ENCODE peak calls at places on chromosomes 6 and 20, in nine cellular contexts. One of them, this sample, is unnamed.
A peak's percentile ranks its signal among the peaks of the same experiment; 100 is the strongest.

GRCh38 chr20:3843490-3843889 is 3.1 kb upstream of the MAVS start:
- DNase-seq in stimulated activated CD4-positive, alpha-beta T cell treated with anti-CD3 and anti-CD28 coated beads, Interleukin-1b, Interleukin-23, amount 100 ng/mL, for 1 hour: no peak
- DNase-seq in hippocampal formation: no peak
- DNase-seq in WTC11: no peak
- DNase-seq in HCEC 1CT: peak; percentile 93
- DNase-seq in uterus: no peak
- DNase-seq in mucosa of descending colon: no peak
- DNase-seq in T1000: peak; percentile 78
- DNase-seq in stimulated activated CD8-positive, alpha-beta memory T cell treated with anti-CD3 and anti-CD28 coated beads, Interleukin-12 subunit alpha, Interleukin-12 subunit beta, amount 100 ng/mL, for 4 hours: no peak
- DNase-seq in this sample: no peak

GRCh38 chr6:20237677-20238460 is 25.6 kb upstream of the MBOAT1 start:
- DNase-seq in stimulated activated CD4-positive, alpha-beta T cell treated with anti-CD3 and anti-CD28 coated beads, Interleukin-1b, Interleukin-23, amount 100 ng/mL, for 1 hour: no peak
- DNase-seq in hippocampal formation: no peak
- DNase-seq in WTC11: no peak
- DNase-seq in HCEC 1CT: no peak
- DNase-seq in uterus: no peak
- DNase-seq in mucosa of descending colon: no peak
- DNase-seq in T1000: no peak
- DNase-seq in stimulated activated CD8-positive, alpha-beta memory T cell treated with anti-CD3 and anti-CD28 coated beads, Interleukin-12 subunit alpha, Interleukin-12 subunit beta, amount 100 ng/mL, for 4 hours: no peak
- DNase-seq in this sample: no peak

GRCh38 chr20:3358676-3359340 is 48.7 kb downstream of the DNAAF9 start:
- DNase-seq in stimulated activated CD4-positive, alpha-beta T cell treated with anti-CD3 and anti-CD28 coated beads, Interleukin-1b, Interleukin-23, amount 100 ng/mL, for 1 hour: no peak
- DNase-seq in hippocampal formation: no peak
- DNase-seq in WTC11: no peak
- DNase-seq in HCEC 1CT: no peak
- DNase-seq in uterus: no peak
- DNase-seq in mucosa of descending colon: no peak
- DNase-seq in T1000: no peak
- DNase-seq in stimulated activated CD8-positive, alpha-beta memory T cell treated with anti-CD3 and anti-CD28 coated beads, Interleukin-12 subunit alpha, Interleukin-12 subunit beta, amount 100 ng/mL, for 4 hours: no peak
- DNase-seq in this sample: no peak

GRCh38 chr6:82160255-82160990 is 87.1 kb downstream of the IBTK start:
- DNase-seq in stimulated activated CD4-positive, alpha-beta T cell treated with anti-CD3 and anti-CD28 coated beads, Interleukin-1b, Interleukin-23, amount 100 ng/mL, for 1 hour: no peak
- DNase-seq in hippocampal formation: no peak
- DNase-seq in WTC11: no peak
- DNase-seq in HCEC 1CT: no peak
- DNase-seq in uterus: no peak
- DNase-seq in mucosa of descending colon: no peak
- DNase-seq in T1000: no peak
- DNase-seq in stimulated activated CD8-positive, alpha-beta memory T cell treated with anti-CD3 and anti-CD28 coated beads, Interleukin-12 subunit alpha, Interleukin-12 subunit beta, amount 100 ng/mL, for 4 hours: no peak
- DNase-seq in this sample: no peak

GRCh38 chr20:38855356-38855755 is 49.9 kb downstream of the PPP1R16B start:
- DNase-seq in stimulated activated CD4-positive, alpha-beta T cell treated with anti-CD3 and anti-CD28 coated beads, Interleukin-1b, Interleukin-23, amount 100 ng/mL, for 1 hour: no peak
- DNase-seq in hippocampal formation: no peak
- DNase-seq in WTC11: no peak
- DNase-seq in HCEC 1CT: peak; percentile 14
- DNase-seq in uterus: no peak
- DNase-seq in mucosa of descending colon: no peak
- DNase-seq in T1000: no peak
- DNase-seq in stimulated activated CD8-positive, alpha-beta memory T cell treated with anti-CD3 and anti-CD28 coated beads, Interleukin-12 subunit alpha, Interleukin-12 subunit beta, amount 100 ng/mL, for 4 hours: no peak
- DNase-seq in this sample: no peak

GRCh38 chr6:22350109-22350508 is 53.3 kb upstream of the PRL start:
- DNase-seq in stimulated activated CD4-positive, alpha-beta T cell treated with anti-CD3 and anti-CD28 coated beads, Interleukin-1b, Interleukin-23, amount 100 ng/mL, for 1 hour: no peak
- DNase-seq in hippocampal formation: no peak
- DNase-seq in WTC11: no peak
- DNase-seq in HCEC 1CT: no peak
- DNase-seq in uterus: no peak
- DNase-seq in mucosa of descending colon: no peak
- DNase-seq in T1000: no peak
- DNase-seq in stimulated activated CD8-positive, alpha-beta memory T cell treated with anti-CD3 and anti-CD28 coated beads, Interleukin-12 subunit alpha, Interleukin-12 subunit beta, amount 100 ng/mL, for 4 hours: no peak
- DNase-seq in this sample: no peak

GRCh38 chr20:39259010-39259803 is 297.1 kb downstream of the DHX35 start:
- DNase-seq in stimulated activated CD4-positive, alpha-beta T cell treated with anti-CD3 and anti-CD28 coated beads, Interleukin-1b, Interleukin-23, amount 100 ng/mL, for 1 hour: no peak
- DNase-seq in hippocampal formation: no peak
- DNase-seq in WTC11: no peak
- DNase-seq in HCEC 1CT: no peak
- DNase-seq in uterus: peak; percentile 37
- DNase-seq in mucosa of descending colon: no peak
- DNase-seq in T1000: no peak
- DNase-seq in stimulated activated CD8-positive, alpha-beta memory T cell treated with anti-CD3 and anti-CD28 coated beads, Interleukin-12 subunit alpha, Interleukin-12 subunit beta, amount 100 ng/mL, for 4 hours: no peak
- DNase-seq in this sample: peak; percentile 95

GRCh38 chr6:118813795-118814194 is 80.2 kb upstream of the ASF1A start:
- DNase-seq in stimulated activated CD4-positive, alpha-beta T cell treated with anti-CD3 and anti-CD28 coated beads, Interleukin-1b, Interleukin-23, amount 100 ng/mL, for 1 hour: no peak
- DNase-seq in hippocampal formation: no peak
- DNase-seq in WTC11: no peak
- DNase-seq in HCEC 1CT: peak; percentile 53
- DNase-seq in uterus: no peak
- DNase-seq in mucosa of descending colon: no peak
- DNase-seq in T1000: no peak
- DNase-seq in stimulated activated CD8-positive, alpha-beta memory T cell treated with anti-CD3 and anti-CD28 coated beads, Interleukin-12 subunit alpha, Interleukin-12 subunit beta, amount 100 ng/mL, for 4 hours: no peak
- DNase-seq in this sample: no peak

GRCh38 chr6:139433647-139434419 is 59.4 kb upstream of the CITED2 start:
- DNase-seq in stimulated activated CD4-positive, alpha-beta T cell treated with anti-CD3 and anti-CD28 coated beads, Interleukin-1b, Interleukin-23, amount 100 ng/mL, for 1 hour: no peak
- DNase-seq in hippocampal formation: no peak
- DNase-seq in WTC11: no peak
- DNase-seq in HCEC 1CT: peak; percentile 83
- DNase-seq in uterus: no peak
- DNase-seq in mucosa of descending colon: no peak
- DNase-seq in T1000: no peak
- DNase-seq in stimulated activated CD8-positive, alpha-beta memory T cell treated with anti-CD3 and anti-CD28 coated beads, Interleukin-12 subunit alpha, Interleukin-12 subunit beta, amount 100 ng/mL, for 4 hours: no peak
- DNase-seq in this sample: peak; percentile 72

GRCh38 chr6:10719386-10720228 is 3.3 kb upstream of the TMEM14C start:
- DNase-seq in stimulated activated CD4-positive, alpha-beta T cell treated with anti-CD3 and anti-CD28 coated beads, Interleukin-1b, Interleukin-23, amount 100 ng/mL, for 1 hour: no peak
- DNase-seq in hippocampal formation: no peak
- DNase-seq in WTC11: no peak
- DNase-seq in HCEC 1CT: peak; percentile 3
- DNase-seq in uterus: peak; percentile 23
- DNase-seq in mucosa of descending colon: peak; percentile 65
- DNase-seq in T1000: peak; percentile 42
- DNase-seq in stimulated activated CD8-positive, alpha-beta memory T cell treated with anti-CD3 and anti-CD28 coated beads, Interleukin-12 subunit alpha, Interleukin-12 subunit beta, amount 100 ng/mL, for 4 hours: no peak
- DNase-seq in this sample: no peak

GRCh38 chr20:10247440-10247839 is 28.8 kb downstream of the SNAP25 start:
- DNase-seq in stimulated activated CD4-positive, alpha-beta T cell treated with anti-CD3 and anti-CD28 coated beads, Interleukin-1b, Interleukin-23, amount 100 ng/mL, for 1 hour: no peak
- DNase-seq in hippocampal formation: no peak
- DNase-seq in WTC11: no peak
- DNase-seq in HCEC 1CT: no peak
- DNase-seq in uterus: no peak
- DNase-seq in mucosa of descending colon: no peak
- DNase-seq in T1000: no peak
- DNase-seq in stimulated activated CD8-positive, alpha-beta memory T cell treated with anti-CD3 and anti-CD28 coated beads, Interleukin-12 subunit alpha, Interleukin-12 subunit beta, amount 100 ng/mL, for 4 hours: no peak
- DNase-seq in this sample: no peak

GRCh38 chr6:136655251-136656014 is 105.2 kb upstream of the MAP7 start:
- DNase-seq in stimulated activated CD4-positive, alpha-beta T cell treated with anti-CD3 and anti-CD28 coated beads, Interleukin-1b, Interleukin-23, amount 100 ng/mL, for 1 hour: no peak
- DNase-seq in hippocampal formation: no peak
- DNase-seq in WTC11: no peak
- DNase-seq in HCEC 1CT: no peak
- DNase-seq in uterus: no peak
- DNase-seq in mucosa of descending colon: no peak
- DNase-seq in T1000: no peak
- DNase-seq in stimulated activated CD8-positive, alpha-beta memory T cell treated with anti-CD3 and anti-CD28 coated beads, Interleukin-12 subunit alpha, Interleukin-12 subunit beta, amount 100 ng/mL, for 4 hours: no peak
- DNase-seq in this sample: peak; percentile 77

GRCh38 chr6:42367353-42368011 is 84.2 kb downstream of the TRERF1 start:
- DNase-seq in stimulated activated CD4-positive, alpha-beta T cell treated with anti-CD3 and anti-CD28 coated beads, Interleukin-1b, Interleukin-23, amount 100 ng/mL, for 1 hour: no peak
- DNase-seq in hippocampal formation: no peak
- DNase-seq in WTC11: no peak
- DNase-seq in HCEC 1CT: no peak
- DNase-seq in uterus: no peak
- DNase-seq in mucosa of descending colon: no peak
- DNase-seq in T1000: no peak
- DNase-seq in stimulated activated CD8-positive, alpha-beta memory T cell treated with anti-CD3 and anti-CD28 coated beads, Interleukin-12 subunit alpha, Interleukin-12 subunit beta, amount 100 ng/mL, for 4 hours: no peak
- DNase-seq in this sample: no peak

GRCh38 chr6:142907544-142907943 is 37.4 kb downstream of the HIVEP2 start:
- DNase-seq in stimulated activated CD4-positive, alpha-beta T cell treated with anti-CD3 and anti-CD28 coated beads, Interleukin-1b, Interleukin-23, amount 100 ng/mL, for 1 hour: no peak
- DNase-seq in hippocampal formation: no peak
- DNase-seq in WTC11: no peak
- DNase-seq in HCEC 1CT: no peak
- DNase-seq in uterus: no peak
- DNase-seq in mucosa of descending colon: no peak
- DNase-seq in T1000: no peak
- DNase-seq in stimulated activated CD8-positive, alpha-beta memory T cell treated with anti-CD3 and anti-CD28 coated beads, Interleukin-12 subunit alpha, Interleukin-12 subunit beta, amount 100 ng/mL, for 4 hours: no peak
- DNase-seq in this sample: no peak

GRCh38 chr6:33167374-33168148 is 24.7 kb downstream of the COL11A2 start:
- DNase-seq in stimulated activated CD4-positive, alpha-beta T cell treated with anti-CD3 and anti-CD28 coated beads, Interleukin-1b, Interleukin-23, amount 100 ng/mL, for 1 hour: no peak
- DNase-seq in hippocampal formation: no peak
- DNase-seq in WTC11: no peak
- DNase-seq in HCEC 1CT: no peak
- DNase-seq in uterus: no peak
- DNase-seq in mucosa of descending colon: no peak
- DNase-seq in T1000: no peak
- DNase-seq in stimulated activated CD8-positive, alpha-beta memory T cell treated with anti-CD3 and anti-CD28 coated beads, Interleukin-12 subunit alpha, Interleukin-12 subunit beta, amount 100 ng/mL, for 4 hours: no peak
- DNase-seq in this sample: no peak

GRCh38 chr6:99588618-99589289 is 17.9 kb upstream of the PRDM13 start:
- DNase-seq in stimulated activated CD4-positive, alpha-beta T cell treated with anti-CD3 and anti-CD28 coated beads, Interleukin-1b, Interleukin-23, amount 100 ng/mL, for 1 hour: peak; percentile 29
- DNase-seq in hippocampal formation: peak; percentile 28
- DNase-seq in WTC11: peak; percentile 88
- DNase-seq in HCEC 1CT: peak; percentile 56
- DNase-seq in uterus: no peak
- DNase-seq in mucosa of descending colon: peak; percentile 64
- DNase-seq in T1000: no peak
- DNase-seq in stimulated activated CD8-positive, alpha-beta memory T cell treated with anti-CD3 and anti-CD28 coated beads, Interleukin-12 subunit alpha, Interleukin-12 subunit beta, amount 100 ng/mL, for 4 hours: peak; percentile 49
- DNase-seq in this sample: peak; percentile 77

GRCh38 chr20:11454966-11455799 is 462.5 kb upstream of the BTBD3 start:
- DNase-seq in stimulated activated CD4-positive, alpha-beta T cell treated with anti-CD3 and anti-CD28 coated beads, Interleukin-1b, Interleukin-23, amount 100 ng/mL, for 1 hour: no peak
- DNase-seq in hippocampal formation: no peak
- DNase-seq in WTC11: no peak
- DNase-seq in HCEC 1CT: peak; percentile 35
- DNase-seq in uterus: peak; percentile 39
- DNase-seq in mucosa of descending colon: no peak
- DNase-seq in T1000: peak; percentile 34
- DNase-seq in stimulated activated CD8-positive, alpha-beta memory T cell treated with anti-CD3 and anti-CD28 coated beads, Interleukin-12 subunit alpha, Interleukin-12 subunit beta, amount 100 ng/mL, for 4 hours: no peak
- DNase-seq in this sample: no peak

GRCh38 chr6:7256785-7257184 is 56.2 kb downstream of the SSR1 start:
- DNase-seq in stimulated activated CD4-positive, alpha-beta T cell treated with anti-CD3 and anti-CD28 coated beads, Interleukin-1b, Interleukin-23, amount 100 ng/mL, for 1 hour: no peak
- DNase-seq in hippocampal formation: no peak
- DNase-seq in WTC11: no peak
- DNase-seq in HCEC 1CT: no peak
- DNase-seq in uterus: no peak
- DNase-seq in mucosa of descending colon: no peak
- DNase-seq in T1000: no peak
- DNase-seq in stimulated activated CD8-positive, alpha-beta memory T cell treated with anti-CD3 and anti-CD28 coated beads, Interleukin-12 subunit alpha, Interleukin-12 subunit beta, amount 100 ng/mL, for 4 hours: no peak
- DNase-seq in this sample: no peak

GRCh38 chr20:46772901-46773300 is 63.5 kb downstream of the SLC2A10 start:
- DNase-seq in stimulated activated CD4-positive, alpha-beta T cell treated with anti-CD3 and anti-CD28 coated beads, Interleukin-1b, Interleukin-23, amount 100 ng/mL, for 1 hour: no peak
- DNase-seq in hippocampal formation: no peak
- DNase-seq in WTC11: peak; percentile 31
- DNase-seq in HCEC 1CT: no peak
- DNase-seq in uterus: no peak
- DNase-seq in mucosa of descending colon: no peak
- DNase-seq in T1000: no peak
- DNase-seq in stimulated activated CD8-positive, alpha-beta memory T cell treated with anti-CD3 and anti-CD28 coated beads, Interleukin-12 subunit alpha, Interleukin-12 subunit beta, amount 100 ng/mL, for 4 hours: no peak
- DNase-seq in this sample: no peak